ENCODE peak calls at places on chromosomes 5 and 9, in ten cellular contexts. D is DMS153, T is IMR-90, J is amygdala, K is AG09309, R is T47D, F is EH, C is endothelial cell, E is mesendoderm, I is left ventricle myocardium superior. M is an unnamed sample.

GRCh38 chr5:115577329-115577728 is 24.9 kb downstream of the TICAM2 start:
- DNase-seq in T (no peak), E (no peak), C (no peak), J (no peak), I (no peak), F (no peak), R (no peak), D (no peak), K (no peak), M (no peak)

GRCh38 chr9:8447618-8448017 is 648.0 kb upstream of the DMAC1 start:
- DNase-seq in F (no peak), R (no peak), D (no peak), I (no peak), E (no peak), C (no peak), T (no peak), J (no peak), K (no peak), M (no peak)

GRCh38 chr9:6827370-6827949 is 69.7 kb downstream of the KDM4C start:
- DNase-seq in E (peak; percentile 89), F (peak; percentile 48), C (peak; percentile 61), I (no peak), T (peak; percentile 54), J (no peak), K (no peak), D (peak; percentile 33), R (peak; percentile 8), M (no peak)

GRCh38 chr9:65411336-65411735 is 126.3 kb upstream of the FOXD4L5 start:
- DNase-seq in C (no peak), K (no peak), F (no peak), D (no peak), R (no peak), E (no peak), T (no peak), J (no peak), I (no peak), M (no peak)

GRCh38 chr5:96968614-96969013 is 32.7 kb downstream of the LNPEP start:
- DNase-seq in K (no peak), E (no peak), D (no peak), C (no peak), T (peak; percentile 28), J (no peak), R (no peak), I (no peak), F (peak; percentile 16), M (peak; percentile 15)

GRCh38 chr9:107809859-107810492 is 320.4 kb upstream of the KLF4 start:
- DNase-seq in F (peak; percentile 20), T (peak; percentile 68), J (no peak), R (no peak), E (peak; percentile 47), K (no peak), I (no peak), D (no peak), C (no peak), M (peak; percentile 30)

GRCh38 chr9:93080406-93080805 is 15.6 kb upstream of the CARD19 start:
- DNase-seq in J (no peak), D (no peak), I (no peak), K (no peak), C (no peak), R (no peak), T (no peak), E (no peak), F (no peak), M (no peak)

GRCh38 chr5:21688655-21689054 is 1164.5 kb downstream of the CDH12 start:
- DNase-seq in J (no peak), D (peak; percentile 15), F (no peak), K (no peak), E (no peak), C (no peak), T (peak; percentile 68), I (no peak), R (no peak), M (no peak)

GRCh38 chr5:132103380-132103951 is 29.9 kb downstream of the CSF2 start:
- DNase-seq in C (no peak), I (peak; percentile 86), T (peak; percentile 96), E (no peak), J (no peak), R (no peak), K (peak; percentile 79), D (no peak), F (peak; percentile 96), M (peak; percentile 89)

GRCh38 chr5:54851449-54851848 is 133.9 kb downstream of the ESM1 start:
- DNase-seq in K (no peak), I (no peak), R (no peak), F (no peak), C (no peak), T (no peak), D (no peak), E (no peak), J (no peak), M (no peak)

GRCh38 chr9:107274953-107275422 is 8.1 kb upstream of the RAD23B start:
- DNase-seq in C (no peak), I (no peak), J (no peak), F (peak; percentile 100), E (no peak), R (no peak), K (peak; percentile 99), T (peak; percentile 99), D (no peak), M (peak; percentile 71)

GRCh38 chr9:20624201-20625002 is 2.1 kb upstream of the MLLT3 start:
- DNase-seq in D (peak; percentile 54), R (no peak), F (peak; percentile 76), J (no peak), I (peak; percentile 50), T (peak; percentile 79), K (no peak), E (peak; percentile 81), C (peak; percentile 63), M (peak; percentile 56)

GRCh38 chr5:54673523-54674225 is 156.1 kb downstream of the SNX18 start:
- DNase-seq in C (no peak), K (no peak), E (no peak), I (peak; percentile 44), J (no peak), D (no peak), F (peak; percentile 66), R (no peak), T (peak; percentile 36), M (no peak)

GRCh38 chr5:179805529-179806249 is 977 bp downstream of the MGAT4B start:
- DNase-seq in K (no peak), D (no peak), J (no peak), C (peak; percentile 40), E (no peak), I (peak; percentile 73), F (peak; percentile 65), R (peak; percentile 81), T (no peak), M (peak; percentile 63)

GRCh38 chr9:93134018-93134739 is at the start of gene NINJ1:
- DNase-seq in R (peak; percentile 50), C (peak; percentile 69), K (no peak), T (peak; percentile 60), J (peak; percentile 39), F (peak; percentile 72), E (peak; percentile 74), D (no peak), I (peak; percentile 89), M (peak; percentile 77)